ENCODE peak calls at places on chromosome 1, in five cellular contexts. C, Y, V, Z and S are unnamed samples.

GRCh38 chr1:107536266-107536665 is 395.4 kb downstream of the NTNG1 start:
- DNase-seq in C (no peak), Y (no peak), V (no peak), Z (no peak), S (no peak)

GRCh38 chr1:145871994-145872411 is 13.1 kb upstream of the PIAS3 start:
- DNase-seq in C (peak; percentile 46), Y (peak; percentile 68), V (peak; percentile 60), Z (peak; percentile 43), S (no peak)

GRCh38 chr1:204045430-204045829 is 27.5 kb upstream of the SOX13 start:
- DNase-seq in C (no peak), Y (no peak), V (no peak), Z (no peak), S (no peak)

GRCh38 chr1:55035904-55036303 is 3.4 kb upstream of the PCSK9 start:
- DNase-seq in C (no peak), Y (no peak), V (peak; percentile 67), Z (no peak), S (no peak)

GRCh38 chr1:227891955-227892871 is 55.5 kb downstream of the WNT9A start:
- DNase-seq in C (no peak), Y (peak; percentile 53), V (peak; percentile 61), Z (no peak), S (no peak)

GRCh38 chr1:164380893-164381292 is 178.1 kb upstream of the PBX1 start:
- DNase-seq in C (no peak), Y (no peak), V (no peak), Z (no peak), S (no peak)

GRCh38 chr1:158732524-158732923 is 12.0 kb upstream of the OR6K3 start:
- DNase-seq in C (no peak), Y (no peak), V (no peak), Z (no peak), S (no peak)

GRCh38 chr1:171251042-171251740 is 2.9 kb downstream of the FMO1 start:
- DNase-seq in C (peak; percentile 4), Y (peak; percentile 51), V (peak; percentile 43), Z (peak; percentile 45), S (peak; percentile 32)

GRCh38 chr1:31181515-31182343 is 58.0 kb downstream of the NKAIN1 start:
- DNase-seq in C (no peak), Y (peak; percentile 82), V (peak; percentile 55), Z (peak; percentile 37), S (no peak)

GRCh38 chr1:240385985-240386978 is 225.7 kb downstream of the GREM2 start:
- DNase-seq in C (peak; percentile 94), Y (no peak), V (no peak), Z (peak; percentile 91), S (no peak)

GRCh38 chr1:7676274-7676945 is 94.7 kb upstream of the VAMP3 start:
- DNase-seq in C (no peak), Y (no peak), V (no peak), Z (no peak), S (no peak)

GRCh38 chr1:94119796-94120590 is 955 bp downstream of the ABCA4 start:
- DNase-seq in C (peak; percentile 23), Y (no peak), V (no peak), Z (no peak), S (no peak)

GRCh38 chr1:42017730-42018129 is 99.0 kb upstream of the HIVEP3 start:
- DNase-seq in C (no peak), Y (no peak), V (no peak), Z (no peak), S (no peak)

GRCh38 chr1:92016720-92017316 is 13.0 kb upstream of the EPHX4 start:
- DNase-seq in C (no peak), Y (no peak), V (peak; percentile 21), Z (no peak), S (no peak)

GRCh38 chr1:69524010-69524409 is 43.7 kb upstream of the LRRC7 start:
- DNase-seq in C (peak; percentile 46), Y (no peak), V (no peak), Z (peak; percentile 53), S (no peak)

GRCh38 chr1:162541619-162542141 is 19.8 kb upstream of the UAP1 start:
- DNase-seq in C (peak; percentile 98), Y (no peak), V (no peak), Z (peak; percentile 91), S (no peak)

GRCh38 chr1:11067716-11068495 is 8.1 kb upstream of the SRM start:
- DNase-seq in C (no peak), Y (no peak), V (no peak), Z (no peak), S (no peak)

GRCh38 chr1:193543259-193543658 is 356.8 kb upstream of the B3GALT2 start:
- DNase-seq in C (no peak), Y (no peak), V (no peak), Z (no peak), S (no peak)

GRCh38 chr1:185628102-185628501 is 106.1 kb upstream of the HMCN1 start:
- DNase-seq in C (no peak), Y (no peak), V (no peak), Z (no peak), S (no peak)

GRCh38 chr1:66563094-66563800 is 29.3 kb downstream of the SGIP1 start:
- DNase-seq in C (peak; percentile 95), Y (no peak), V (peak; percentile 84), Z (peak; percentile 98), S (no peak)

GRCh38 chr1:247273013-247273412 is 17.1 kb downstream of the VN1R5 start:
- DNase-seq in C (no peak), Y (no peak), V (no peak), Z (no peak), S (no peak)

GRCh38 chr1:63463248-63463647 is 59.8 kb downstream of the ITGB3BP start:
- DNase-seq in C (peak; percentile 37), Y (no peak), V (no peak), Z (no peak), S (no peak)

GRCh38 chr1:229254910-229255541 is 15.9 kb upstream of the RAB4A start:
- DNase-seq in C (no peak), Y (peak; percentile 45), V (peak; percentile 70), Z (no peak), S (no peak)

GRCh38 chr1:15408890-15409399 is 743 bp upstream of the EFHD2 start:
- DNase-seq in C (no peak), Y (no peak), V (peak; percentile 53), Z (no peak), S (no peak)

GRCh38 chr1:15410884-15411245 is 1.2 kb downstream of the EFHD2 start:
- DNase-seq in C (no peak), Y (no peak), V (no peak), Z (no peak), S (no peak)

GRCh38 chr1:15410223-15410883 is 665 bp downstream of the EFHD2 start:
- DNase-seq in C (no peak), Y (no peak), V (no peak), Z (no peak), S (no peak)

GRCh38 chr1:15407579-15407978 is 2.1 kb upstream of the EFHD2 start:
- DNase-seq in C (no peak), Y (no peak), V (no peak), Z (no peak), S (no peak)

GRCh38 chr1:15409400-15410222 is at the start of gene EFHD2:
- DNase-seq in C (peak; percentile 71), Y (peak; percentile 79), V (peak; percentile 89), Z (peak; percentile 94), S (peak; percentile 88)
- H2BK5ac ChIP-seq in C (peak within 1 kb of the TSS; percentile 51), Y (no peak within 1 kb of the TSS), V (no peak within 1 kb of the TSS), Z (no peak within 1 kb of the TSS), S (no peak within 1 kb of the TSS)

GRCh38 chr1:22075718-22076117 is 23.2 kb downstream of the CDC42 start:
- DNase-seq in C (no peak), Y (no peak), V (no peak), Z (no peak), S (no peak)

GRCh38 chr1:22078133-22078532 is 25.6 kb downstream of the CDC42 start:
- DNase-seq in C (no peak), Y (no peak), V (no peak), Z (no peak), S (no peak)

GRCh38 chr1:22080184-22080583 is 27.7 kb downstream of the CDC42 start:
- DNase-seq in C (no peak), Y (no peak), V (no peak), Z (no peak), S (no peak)

GRCh38 chr1:22076346-22076745 is 23.8 kb downstream of the CDC42 start:
- DNase-seq in C (no peak), Y (no peak), V (no peak), Z (no peak), S (no peak)

DNA sequence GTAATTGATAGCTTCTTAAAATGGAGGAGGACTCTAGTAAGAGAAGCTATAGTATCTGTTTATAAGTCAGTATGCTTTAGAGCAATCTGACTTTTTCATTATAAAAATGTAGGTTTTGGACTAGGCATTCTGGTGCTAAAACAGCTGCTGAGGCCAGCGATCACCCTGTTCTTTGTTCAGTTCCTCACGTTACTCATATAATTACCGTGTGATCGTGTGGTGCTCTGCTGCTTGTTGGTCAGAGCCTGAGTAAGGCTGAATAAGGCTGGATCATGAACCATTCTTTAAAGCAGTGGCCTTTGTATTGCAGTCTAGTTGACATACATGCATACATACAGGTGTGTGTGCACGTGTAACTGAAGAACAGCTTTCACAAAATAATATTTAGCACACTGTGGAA is 25.2 kb downstream of the CDC42 start:
- DNase-seq in C (peak; percentile 44), Y (no peak), V (no peak), Z (no peak), S (no peak)
- H3K4ac ChIP-seq in C (no peak overlapping the region), Y (no peak overlapping the region), V (no peak overlapping the region), Z (no peak overlapping the region), S (no peak overlapping the region)

GRCh38 chr1:160244209-160244608 is 18.1 kb downstream of the DCAF8 start:
- DNase-seq in C (no peak), Y (no peak), V (no peak), Z (no peak), S (no peak)

GRCh38 chr1:160247053-160247452 is 15.3 kb downstream of the DCAF8 start:
- DNase-seq in C (no peak), Y (no peak), V (no peak), Z (no peak), S (no peak)

GRCh38 chr1:160245420-160245819 is 16.9 kb downstream of the DCAF8 start:
- DNase-seq in C (no peak), Y (no peak), V (no peak), Z (no peak), S (no peak)

GRCh38 chr1:160239582-160240299 is 22.6 kb downstream of the DCAF8 start:
- DNase-seq in C (no peak), Y (no peak), V (no peak), Z (no peak), S (no peak)

DNA sequence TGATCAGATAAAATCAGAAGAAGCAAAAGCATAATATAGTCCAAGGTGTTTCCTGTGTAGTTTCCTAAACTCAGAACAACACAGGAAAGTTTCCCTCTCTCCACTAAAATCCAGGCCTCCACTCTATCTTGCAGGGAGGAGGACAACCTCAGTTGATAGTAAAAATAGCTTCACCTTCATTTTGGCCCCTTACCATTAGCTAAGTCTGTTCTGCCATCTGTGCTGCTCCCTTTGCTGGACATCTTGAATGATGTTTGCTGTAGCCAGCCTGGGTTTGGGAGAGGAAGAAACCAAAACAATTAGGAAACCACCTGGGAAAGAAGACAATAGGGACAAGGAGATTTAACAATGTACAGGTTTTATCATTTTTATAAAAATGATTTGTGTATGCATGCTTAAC is 18.6 kb downstream of the DCAF8 start:
- DNase-seq in C (no peak), Y (no peak), V (no peak), Z (no peak), S (no peak)
- H3K23ac ChIP-seq in C (no peak overlapping the region), Y (no peak overlapping the region), V (no peak overlapping the region), Z (no peak overlapping the region), S (no peak overlapping the region)

GRCh38 chr1:156592158-156592909 is 758 bp downstream of the NAXE start:
- DNase-seq in C (no peak), Y (no peak), V (no peak), Z (no peak), S (no peak)
- H2BK5ac ChIP-seq in C (no peak overlapping the region), Y (no peak overlapping the region), V (no peak overlapping the region), Z (no peak overlapping the region), S (peak overlapping the region; percentile 91)